ENCODE peak calls at places on chromosome 14, in seven cellular contexts. Q is mucosa of descending colon, W is right cardiac atrium, P is HepG2, T is stomach, A is ovary, R is pancreas. E is an unnamed sample.

GRCh38 chr14:69629225-69630127 is 18.1 kb downstream of the SUSD6 start:
- DNase-seq in Q (no peak), W (no peak), T (no peak), R (no peak), A (no peak), P (no peak), E (no peak)

GRCh38 chr14:32201816-32202467 is at the start of gene RNU6-7:
- DNase-seq in W (peak; percentile 65), T (no peak), R (peak; percentile 24), Q (no peak), A (peak; percentile 72), P (peak; percentile 61), E (peak; percentile 22)

GRCh38 chr14:104103061-104104005 is 17.8 kb downstream of the ASPG start:
- DNase-seq in R (peak; percentile 23), W (peak; percentile 66), A (peak; percentile 20), P (no peak), Q (peak; percentile 49), T (no peak), E (peak; percentile 41)

GRCh38 chr14:76426161-76426696 is 50.3 kb downstream of the ESRRB start:
- DNase-seq in A (no peak), R (no peak), W (no peak), T (no peak), P (no peak), Q (no peak), E (no peak)

GRCh38 chr14:79641371-79641770 is 569.9 kb downstream of the DIO2 start:
- DNase-seq in T (no peak), R (no peak), W (no peak), P (no peak), A (no peak), Q (no peak), E (no peak)

GRCh38 chr14:105014032-105014431 is 6.9 kb downstream of the CDCA4 start:
- DNase-seq in W (no peak), R (no peak), A (no peak), Q (no peak), T (no peak), P (no peak), E (no peak)

GRCh38 chr14:104865631-104866441 is 768 bp downstream of the CEP170B start:
- DNase-seq in W (peak; percentile 87), T (peak; percentile 78), A (peak; percentile 76), Q (peak; percentile 83), P (no peak), R (peak; percentile 74), E (peak; percentile 66)

GRCh38 chr14:39977198-39977597 is 545.0 kb upstream of the FBXO33 start:
- DNase-seq in T (no peak), A (no peak), W (no peak), Q (no peak), P (no peak), R (no peak), E (no peak)

GRCh38 chr14:65286443-65286842 is 126.1 kb upstream of the FUT8 start:
- DNase-seq in R (no peak), Q (no peak), W (no peak), T (peak; percentile 24), P (peak; percentile 44), A (no peak), E (no peak)

GRCh38 chr14:55448146-55448614 is 7.8 kb upstream of the TBPL2 start:
- DNase-seq in W (no peak), R (no peak), P (no peak), A (no peak), Q (no peak), T (peak; percentile 35), E (no peak)

GRCh38 chr14:54348923-54349615 is 47.7 kb upstream of the CDKN3 start:
- DNase-seq in T (no peak), A (peak; percentile 62), Q (no peak), R (no peak), W (peak; percentile 69), P (no peak), E (no peak)

GRCh38 chr14:92726135-92726932 is 22.1 kb downstream of the LGMN start:
- DNase-seq in W (peak; percentile 86), P (no peak), R (peak; percentile 62), T (peak; percentile 82), A (no peak), Q (peak; percentile 91), E (peak; percentile 55)

GRCh38 chr14:55819610-55820304 is 239.8 kb downstream of the KTN1 start:
- DNase-seq in T (no peak), R (no peak), W (no peak), Q (no peak), A (no peak), P (no peak), E (no peak)

GRCh38 chr14:20812576-20812975 is 9.9 kb upstream of the RNASE1 start:
- DNase-seq in W (no peak), T (no peak), R (peak; percentile 83), P (no peak), Q (no peak), A (no peak), E (no peak)

GRCh38 chr14:97943619-97944018 is 1146.4 kb downstream of the VRK1 start:
- DNase-seq in P (no peak), Q (no peak), A (no peak), T (no peak), W (no peak), R (no peak), E (no peak)

GRCh38 chr14:22545842-22546721 is 42.9 kb downstream of the DAD1 start:
- DNase-seq in Q (no peak), T (no peak), R (no peak), W (no peak), A (no peak), P (no peak), E (no peak)
- H3K4me1 ChIP-seq in Q (peaks cover 5% of the 10 kb centered on the region), T (peaks cover 37% of the 10 kb centered on the region), R (no peaks in the 10 kb centered on the region), W (peaks cover 11% of the 10 kb centered on the region), A (peaks cover 2% of the 10 kb centered on the region), P (peaks cover 8% of the 10 kb centered on the region), E (no peaks in the 10 kb centered on the region)

GRCh38 chr14:61350871-61351270 is 29.5 kb downstream of the PRKCH start:
- DNase-seq in T (no peak), R (no peak), W (no peak), P (no peak), Q (no peak), A (no peak), E (no peak)

GRCh38 chr14:61350427-61350826 is 29.0 kb downstream of the PRKCH start:
- DNase-seq in A (no peak), T (no peak), W (no peak), P (no peak), R (no peak), Q (no peak), E (no peak)

GRCh38 chr14:61347771-61348443 is 26.5 kb downstream of the PRKCH start:
- DNase-seq in A (no peak), T (no peak), R (no peak), W (no peak), Q (no peak), P (no peak), E (no peak)

GRCh38 chr14:61355892-61356325 is 34.5 kb downstream of the PRKCH start:
- DNase-seq in Q (no peak), A (no peak), T (no peak), R (no peak), W (peak; percentile 66), P (peak; percentile 1), E (peak; percentile 83)

DNA sequence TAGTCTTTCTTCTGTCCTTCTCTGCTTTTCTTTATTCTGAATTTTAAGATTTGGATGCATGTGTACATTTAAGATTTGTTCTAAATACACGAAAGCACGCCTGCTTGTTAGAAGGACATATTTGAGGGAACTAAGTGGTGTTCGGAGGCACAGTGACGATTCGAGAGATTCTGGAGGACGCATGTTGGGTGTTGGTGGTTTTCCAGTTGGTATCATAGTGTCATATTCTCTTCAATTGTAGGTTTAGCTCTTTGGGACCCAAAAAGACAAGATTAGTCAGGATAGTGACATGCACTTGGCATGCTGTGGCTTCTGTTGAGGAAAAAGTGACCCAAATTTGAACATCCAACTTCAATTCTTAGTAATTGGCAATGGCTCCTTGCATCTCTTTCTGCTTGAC is 30.1 kb downstream of the PRKCH start:
- DNase-seq in Q (no peak), A (no peak), R (no peak), P (no peak), T (no peak), W (no peak), E (no peak)
- H3K4me1 ChIP-seq in Q (no peaks in the 10 kb centered on the region), A (no peaks in the 10 kb centered on the region), R (no peaks in the 10 kb centered on the region), P (no peaks in the 10 kb centered on the region), T (no peaks in the 10 kb centered on the region), W (peaks cover 6% of the 10 kb centered on the region), E (no peaks in the 10 kb centered on the region)

DNA sequence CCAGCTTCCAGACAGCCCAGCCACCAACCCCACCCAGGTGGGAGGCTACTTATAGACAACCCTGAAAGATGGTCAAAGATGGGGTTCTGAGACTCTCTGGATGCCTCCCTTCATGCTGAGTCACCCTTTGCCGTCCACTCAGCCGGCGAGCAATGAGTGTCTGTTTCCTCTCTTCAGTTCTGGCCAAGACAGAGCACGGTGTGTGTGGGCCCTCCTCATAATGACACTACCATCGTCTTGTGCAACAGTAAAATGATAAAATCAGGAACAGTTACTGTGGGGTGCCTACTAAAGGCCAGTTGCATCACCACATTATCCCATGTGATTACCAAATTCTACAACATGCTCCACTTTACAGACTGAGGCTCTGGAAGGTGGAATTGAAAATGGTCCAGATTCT is 7.0 kb upstream of the BDKRB1 start:
- DNase-seq in P (no peak), T (no peak), A (no peak), R (no peak), W (no peak), Q (no peak), E (no peak)
- H3K4me1 ChIP-seq in P (no peaks in the 10 kb centered on the region), T (peaks cover 25% of the 10 kb centered on the region), A (no peaks in the 10 kb centered on the region), R (no peaks in the 10 kb centered on the region), W (no peaks in the 10 kb centered on the region), Q (no peaks in the 10 kb centered on the region), E (no peaks in the 10 kb centered on the region)

GRCh38 chr14:74976264-74977113 is 21.1 kb upstream of the PGF start:
- DNase-seq in T (no peak), P (no peak), A (no peak), R (no peak), W (no peak), Q (no peak), E (no peak)

GRCh38 chr14:74973905-74974363 is 18.5 kb upstream of the PGF start:
- DNase-seq in T (no peak), P (peak; percentile 39), W (no peak), R (no peak), A (no peak), Q (no peak), E (no peak)

GRCh38 chr14:74974364-74975058 is 19.1 kb upstream of the PGF start:
- DNase-seq in A (no peak), Q (no peak), W (peak; percentile 86), T (no peak), P (no peak), R (no peak), E (no peak)

GRCh38 chr14:74977164-74977900 is 21.9 kb upstream of the PGF start:
- DNase-seq in T (no peak), R (no peak), A (no peak), P (no peak), Q (no peak), W (no peak), E (peak; percentile 30)

DNA sequence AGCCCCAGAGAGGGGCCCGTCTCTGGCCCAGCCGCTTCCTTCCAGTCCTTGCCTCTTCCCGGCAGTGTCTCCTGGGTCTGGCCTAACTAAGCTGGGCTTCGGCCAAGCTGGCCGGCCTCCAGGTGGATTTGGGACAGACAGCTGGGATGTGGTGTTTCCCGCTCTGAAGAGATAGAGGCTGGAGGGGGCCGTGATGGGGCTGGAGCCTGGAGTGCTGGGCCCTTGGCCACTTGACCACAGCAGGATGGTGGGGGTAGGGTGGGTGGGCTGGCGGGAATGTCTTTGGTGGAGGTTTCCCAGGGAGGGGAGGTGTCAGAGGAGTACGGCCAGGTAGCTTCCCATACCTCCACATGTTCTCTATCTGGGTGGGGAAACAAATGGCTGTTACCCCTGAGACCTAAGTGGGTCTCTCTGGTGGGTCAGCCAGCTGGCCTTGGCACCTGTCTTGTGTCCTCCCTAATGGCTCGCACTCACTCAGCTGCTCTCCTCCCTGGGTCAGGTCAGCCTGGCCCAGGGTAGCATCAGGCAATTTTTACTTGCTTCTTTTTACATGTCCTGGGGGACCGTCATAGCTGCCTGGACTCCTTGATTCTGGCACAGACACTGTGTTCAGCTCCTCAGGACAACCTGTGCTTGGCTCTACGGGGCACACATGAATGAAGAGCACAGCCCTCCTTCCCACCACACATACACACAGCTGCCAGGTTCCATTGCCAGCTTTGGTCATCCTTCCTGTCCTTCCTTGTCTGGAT is 19.8 kb upstream of the PGF start:
- DNase-seq in A (peak; percentile 71), P (no peak), W (peak; percentile 97), Q (peak; percentile 78), R (peak; percentile 61), T (no peak), E (peak; percentile 54)
- H3K4me1 ChIP-seq in A (peaks cover 3% of the 10 kb centered on the region), P (peaks cover 50% of the 10 kb centered on the region), W (peaks cover 19% of the 10 kb centered on the region), Q (no peaks in the 10 kb centered on the region), R (no peaks in the 10 kb centered on the region), T (peaks cover 13% of the 10 kb centered on the region), E (peaks cover 10% of the 10 kb centered on the region)

E was measured in breast epithelium.